ENCODE peak calls at places on chromosome 21, in six cellular contexts. One of them, this sample, is unnamed.
A peak's percentile ranks its signal among the peaks of the same experiment; 100 is the strongest.

GRCh38 chr21:27582246-27582945 is 615.5 kb upstream of the ADAMTS5 start:
- DNase-seq in GM06990: no peak
- DNase-seq in left ventricle myocardium inferior: no peak
- DNase-seq in transverse colon: no peak
- DNase-seq in cardiac muscle cell: no peak
- DNase-seq in IMR-90: peak; percentile 29
- DNase-seq in this sample: no peak

GRCh38 chr21:17911628-17912027 is 92.5 kb upstream of the C21orf91 start:
- DNase-seq in cardiac muscle cell: no peak
- DNase-seq in left ventricle myocardium inferior: no peak
- DNase-seq in IMR-90: peak; percentile 42
- DNase-seq in GM06990: no peak
- DNase-seq in transverse colon: no peak
- DNase-seq in this sample: no peak

GRCh38 chr21:29279531-29279930 is 19.2 kb upstream of the BACH1 start:
- DNase-seq in IMR-90: no peak
- DNase-seq in GM06990: no peak
- DNase-seq in cardiac muscle cell: no peak
- DNase-seq in left ventricle myocardium inferior: no peak
- DNase-seq in transverse colon: no peak
- DNase-seq in this sample: no peak

GRCh38 chr21:36478941-36479340 is 981 bp downstream of the CLDN14 start:
- DNase-seq in transverse colon: no peak
- DNase-seq in cardiac muscle cell: peak; percentile 26
- DNase-seq in GM06990: no peak
- DNase-seq in IMR-90: no peak
- DNase-seq in left ventricle myocardium inferior: no peak
- DNase-seq in this sample: no peak

GRCh38 chr21:46212721-46213484 is 15.7 kb downstream of the LSS start:
- DNase-seq in left ventricle myocardium inferior: no peak
- DNase-seq in cardiac muscle cell: no peak
- DNase-seq in GM06990: no peak
- DNase-seq in transverse colon: no peak
- DNase-seq in IMR-90: no peak
- DNase-seq in this sample: no peak

GRCh38 chr21:14545906-14546480 is at the start of gene SAMSN1:
- DNase-seq in transverse colon: peak; percentile 53
- DNase-seq in IMR-90: no peak
- DNase-seq in GM06990: no peak
- DNase-seq in left ventricle myocardium inferior: no peak
- DNase-seq in cardiac muscle cell: no peak
- DNase-seq in this sample: peak; percentile 81

GRCh38 chr21:26212220-26212619 is 41.6 kb upstream of the APP start:
- DNase-seq in GM06990: no peak
- DNase-seq in left ventricle myocardium inferior: no peak
- DNase-seq in transverse colon: no peak
- DNase-seq in cardiac muscle cell: no peak
- DNase-seq in IMR-90: no peak
- DNase-seq in this sample: no peak

GRCh38 chr21:46049890-46050650 is 47.8 kb upstream of the COL6A2 start:
- DNase-seq in GM06990: no peak
- DNase-seq in IMR-90: no peak
- DNase-seq in left ventricle myocardium inferior: no peak
- DNase-seq in cardiac muscle cell: no peak
- DNase-seq in transverse colon: no peak
- DNase-seq in this sample: no peak

GRCh38 chr21:17387030-17387617 is 125.7 kb upstream of the CXADR start:
- DNase-seq in IMR-90: peak; percentile 59
- DNase-seq in left ventricle myocardium inferior: no peak
- DNase-seq in cardiac muscle cell: peak; percentile 80
- DNase-seq in transverse colon: peak; percentile 30
- DNase-seq in GM06990: no peak
- DNase-seq in this sample: peak; percentile 1

GRCh38 chr21:36753556-36753955 is 54.6 kb downstream of the SIM2 start:
- DNase-seq in GM06990: no peak
- DNase-seq in IMR-90: peak; percentile 87
- DNase-seq in transverse colon: no peak
- DNase-seq in cardiac muscle cell: no peak
- DNase-seq in left ventricle myocardium inferior: no peak
- DNase-seq in this sample: no peak

GRCh38 chr21:37655601-37656300 is 260.5 kb downstream of the KCNJ6 start:
- DNase-seq in IMR-90: no peak
- DNase-seq in left ventricle myocardium inferior: no peak
- DNase-seq in GM06990: no peak
- DNase-seq in transverse colon: no peak
- DNase-seq in cardiac muscle cell: no peak
- DNase-seq in this sample: no peak

GRCh38 chr21:15631342-15631741 is 98.4 kb upstream of the USP25 start:
- DNase-seq in GM06990: no peak
- DNase-seq in left ventricle myocardium inferior: no peak
- DNase-seq in IMR-90: peak; percentile 71
- DNase-seq in transverse colon: no peak
- DNase-seq in cardiac muscle cell: no peak
- DNase-seq in this sample: no peak

GRCh38 chr21:25424045-25424444 is 183.2 kb downstream of the MRPL39 start:
- DNase-seq in left ventricle myocardium inferior: no peak
- DNase-seq in IMR-90: no peak
- DNase-seq in transverse colon: no peak
- DNase-seq in GM06990: no peak
- DNase-seq in cardiac muscle cell: no peak
- DNase-seq in this sample: no peak

GRCh38 chr21:39381009-39381408 is 32.1 kb upstream of the HMGN1 start:
- DNase-seq in IMR-90: no peak
- DNase-seq in cardiac muscle cell: no peak
- DNase-seq in left ventricle myocardium inferior: no peak
- DNase-seq in transverse colon: no peak
- DNase-seq in GM06990: no peak
- DNase-seq in this sample: no peak

GRCh38 chr21:45964649-45965048 is 16.9 kb upstream of the COL6A1 start:
- DNase-seq in left ventricle myocardium inferior: no peak
- DNase-seq in GM06990: no peak
- DNase-seq in cardiac muscle cell: no peak
- DNase-seq in transverse colon: no peak
- DNase-seq in IMR-90: no peak
- DNase-seq in this sample: no peak

GRCh38 chr21:26469789-26470188 is 103.3 kb downstream of the CYYR1 start:
- DNase-seq in cardiac muscle cell: no peak
- DNase-seq in transverse colon: no peak
- DNase-seq in left ventricle myocardium inferior: no peak
- DNase-seq in IMR-90: peak; percentile 50
- DNase-seq in GM06990: no peak
- DNase-seq in this sample: no peak

GRCh38 chr21:15874610-15875009 is 144.8 kb downstream of the USP25 start:
- DNase-seq in cardiac muscle cell: no peak
- DNase-seq in GM06990: no peak
- DNase-seq in left ventricle myocardium inferior: no peak
- DNase-seq in transverse colon: no peak
- DNase-seq in IMR-90: peak; percentile 55
- DNase-seq in this sample: no peak

GRCh38 chr21:45948576-45949141 is 32.9 kb upstream of the COL6A1 start:
- DNase-seq in cardiac muscle cell: no peak
- DNase-seq in transverse colon: no peak
- DNase-seq in left ventricle myocardium inferior: no peak
- DNase-seq in IMR-90: no peak
- DNase-seq in GM06990: no peak
- DNase-seq in this sample: no peak

GRCh38 chr21:46326110-46326703 is 2.3 kb downstream of the PCNT start:
- DNase-seq in left ventricle myocardium inferior: no peak
- DNase-seq in cardiac muscle cell: no peak
- DNase-seq in transverse colon: no peak
- DNase-seq in IMR-90: no peak
- DNase-seq in GM06990: no peak
- DNase-seq in this sample: no peak

GRCh38 chr21:27017251-27017650 is 50.4 kb upstream of the ADAMTS5 start:
- DNase-seq in GM06990: no peak
- DNase-seq in left ventricle myocardium inferior: no peak
- DNase-seq in cardiac muscle cell: no peak
- DNase-seq in transverse colon: no peak
- DNase-seq in IMR-90: peak; percentile 23
- DNase-seq in this sample: no peak

GRCh38 chr21:27269646-27270045 is 302.8 kb upstream of the ADAMTS5 start:
- DNase-seq in left ventricle myocardium inferior: no peak
- DNase-seq in transverse colon: no peak
- DNase-seq in GM06990: no peak
- DNase-seq in cardiac muscle cell: no peak
- DNase-seq in IMR-90: peak; percentile 97
- DNase-seq in this sample: no peak

GRCh38 chr21:29374481-29374880 is 75.8 kb downstream of the BACH1 start:
- DNase-seq in left ventricle myocardium inferior: no peak
- DNase-seq in IMR-90: no peak
- DNase-seq in cardiac muscle cell: no peak
- DNase-seq in GM06990: no peak
- DNase-seq in transverse colon: no peak
- DNase-seq in this sample: no peak

GRCh38 chr21:28342229-28342810 is 650.4 kb downstream of the LTN1 start:
- DNase-seq in GM06990: no peak
- DNase-seq in cardiac muscle cell: no peak
- DNase-seq in IMR-90: no peak
- DNase-seq in transverse colon: no peak
- DNase-seq in left ventricle myocardium inferior: no peak
- DNase-seq in this sample: no peak

GRCh38 chr21:29265690-29266479 is 32.8 kb upstream of the BACH1 start:
- DNase-seq in transverse colon: no peak
- DNase-seq in IMR-90: no peak
- DNase-seq in cardiac muscle cell: no peak
- DNase-seq in left ventricle myocardium inferior: no peak
- DNase-seq in GM06990: peak; percentile 13
- DNase-seq in this sample: no peak

GRCh38 chr21:45845790-45846130 is 135.8 kb upstream of the COL6A1 start:
- DNase-seq in cardiac muscle cell: no peak
- DNase-seq in IMR-90: no peak
- DNase-seq in transverse colon: no peak
- DNase-seq in GM06990: no peak
- DNase-seq in left ventricle myocardium inferior: no peak
- DNase-seq in this sample: no peak

GRCh38 chr21:19981938-19982337 is 1016.3 kb upstream of the NCAM2 start:
- DNase-seq in transverse colon: no peak
- DNase-seq in left ventricle myocardium inferior: no peak
- DNase-seq in IMR-90: no peak
- DNase-seq in cardiac muscle cell: no peak
- DNase-seq in GM06990: no peak
- DNase-seq in this sample: no peak

GRCh38 chr21:17334478-17334877 is 178.4 kb upstream of the CXADR start:
- DNase-seq in transverse colon: no peak
- DNase-seq in cardiac muscle cell: no peak
- DNase-seq in left ventricle myocardium inferior: no peak
- DNase-seq in GM06990: no peak
- DNase-seq in IMR-90: no peak
- DNase-seq in this sample: no peak

GRCh38 chr21:16193758-16194606 is 464.2 kb downstream of the USP25 start:
- DNase-seq in GM06990: peak; percentile 53
- DNase-seq in cardiac muscle cell: peak; percentile 71
- DNase-seq in left ventricle myocardium inferior: peak; percentile 58
- DNase-seq in IMR-90: peak; percentile 79
- DNase-seq in transverse colon: peak; percentile 12
- DNase-seq in this sample: no peak

GRCh38 chr21:44709426-44710293 is 1.7 kb downstream of the TSPEAR start:
- DNase-seq in cardiac muscle cell: peak; percentile 66
- DNase-seq in IMR-90: peak; percentile 0
- DNase-seq in left ventricle myocardium inferior: no peak
- DNase-seq in transverse colon: no peak
- DNase-seq in GM06990: no peak
- DNase-seq in this sample: no peak
- H3K27me3 ChIP-seq in cardiac muscle cell: peaks cover 100% of the 10 kb centered on the region
- H3K27me3 ChIP-seq in IMR-90: peaks cover 79% of the 10 kb centered on the region
- H3K27me3 ChIP-seq in left ventricle myocardium inferior: peaks cover 98% of the 10 kb centered on the region
- H3K27me3 ChIP-seq in transverse colon: peaks cover 94% of the 10 kb centered on the region
- H3K27me3 ChIP-seq in GM06990: peaks cover 2% of the 10 kb centered on the region
- H3K27me3 ChIP-seq in this sample: peaks cover 72% of the 10 kb centered on the region

GRCh38 chr21:34313116-34313515 is 50.7 kb upstream of the KCNE2 start:
- DNase-seq in cardiac muscle cell: no peak
- DNase-seq in left ventricle myocardium inferior: no peak
- DNase-seq in GM06990: no peak
- DNase-seq in IMR-90: peak; percentile 6
- DNase-seq in transverse colon: no peak
- DNase-seq in this sample: no peak
- H3K27me3 ChIP-seq in cardiac muscle cell: no peaks in the 10 kb centered on the region
- H3K27me3 ChIP-seq in left ventricle myocardium inferior: no peaks in the 10 kb centered on the region
- H3K27me3 ChIP-seq in GM06990: peaks cover 2% of the 10 kb centered on the region
- H3K27me3 ChIP-seq in IMR-90: peaks cover 13% of the 10 kb centered on the region
- H3K27me3 ChIP-seq in transverse colon: no peaks in the 10 kb centered on the region
- H3K27me3 ChIP-seq in this sample: no peaks in the 10 kb centered on the region

GRCh38 chr21:32472890-32473765 is 60.6 kb downstream of the EVA1C start:
- DNase-seq in transverse colon: no peak
- DNase-seq in left ventricle myocardium inferior: no peak
- DNase-seq in GM06990: no peak
- DNase-seq in IMR-90: no peak
- DNase-seq in cardiac muscle cell: no peak
- DNase-seq in this sample: no peak
- H3K27me3 ChIP-seq in transverse colon: no peaks in the 10 kb centered on the region
- H3K27me3 ChIP-seq in left ventricle myocardium inferior: no peaks in the 10 kb centered on the region
- H3K27me3 ChIP-seq in GM06990: no peaks in the 10 kb centered on the region
- H3K27me3 ChIP-seq in IMR-90: no peaks in the 10 kb centered on the region
- H3K27me3 ChIP-seq in cardiac muscle cell: no peaks in the 10 kb centered on the region
- H3K27me3 ChIP-seq in this sample: no peaks in the 10 kb centered on the region

GRCh38 chr21:31686272-31686913 is 26.9 kb downstream of the SOD1 start:
- DNase-seq in cardiac muscle cell: no peak
- DNase-seq in transverse colon: no peak
- DNase-seq in GM06990: no peak
- DNase-seq in left ventricle myocardium inferior: no peak
- DNase-seq in IMR-90: no peak
- DNase-seq in this sample: no peak
- H3K27me3 ChIP-seq in cardiac muscle cell: no peaks in the 10 kb centered on the region
- H3K27me3 ChIP-seq in transverse colon: no peaks in the 10 kb centered on the region
- H3K27me3 ChIP-seq in GM06990: no peaks in the 10 kb centered on the region
- H3K27me3 ChIP-seq in left ventricle myocardium inferior: no peaks in the 10 kb centered on the region
- H3K27me3 ChIP-seq in IMR-90: no peaks in the 10 kb centered on the region
- H3K27me3 ChIP-seq in this sample: no peaks in the 10 kb centered on the region

DNA sequence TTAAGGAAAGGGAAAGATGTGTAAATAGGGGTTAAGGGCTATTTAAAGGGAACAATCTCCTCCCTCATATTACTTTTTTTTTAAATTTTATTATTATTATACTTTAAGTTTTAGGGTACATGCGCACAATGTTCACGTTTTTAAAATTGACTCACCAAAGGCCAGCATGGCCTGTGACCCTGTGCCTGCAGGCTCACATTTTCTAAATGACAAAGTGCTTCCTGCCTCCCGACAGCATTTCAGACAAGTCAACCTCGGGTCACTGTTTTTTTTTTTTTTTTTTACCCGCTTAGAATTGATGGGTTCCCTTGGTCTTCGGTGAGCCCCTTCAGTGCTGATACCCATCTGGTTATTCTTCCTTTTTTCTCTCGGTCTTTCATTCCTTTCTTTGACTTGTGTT is 70.4 kb upstream of the SCAF4 start:
- DNase-seq in GM06990: no peak
- DNase-seq in cardiac muscle cell: no peak
- DNase-seq in IMR-90: no peak
- DNase-seq in transverse colon: no peak
- DNase-seq in left ventricle myocardium inferior: no peak
- DNase-seq in this sample: no peak
- H3K27me3 ChIP-seq in GM06990: no peaks in the 10 kb centered on the region
- H3K27me3 ChIP-seq in cardiac muscle cell: no peaks in the 10 kb centered on the region
- H3K27me3 ChIP-seq in IMR-90: peaks cover 4% of the 10 kb centered on the region
- H3K27me3 ChIP-seq in transverse colon: peaks cover 8% of the 10 kb centered on the region
- H3K27me3 ChIP-seq in left ventricle myocardium inferior: peaks cover 54% of the 10 kb centered on the region
- H3K27me3 ChIP-seq in this sample: peaks cover 3% of the 10 kb centered on the region